ENCODE peak calls at places on chromosomes 11 and 22, in nine cellular contexts. One of them, this sample, is unnamed.

GRCh38 chr22:41994506-41994905 is 4.1 kb upstream of the WBP2NL start:
- DNase-seq in A549: no peak
- DNase-seq in omental fat pad: no peak
- DNase-seq in uterus: no peak
- DNase-seq in osteocyte: no peak
- DNase-seq in mucosa of descending colon: no peak
- DNase-seq in astrocyte of the spinal cord: no peak
- DNase-seq in heart right ventricle: no peak
- DNase-seq in HL-60: no peak
- DNase-seq in this sample: no peak

GRCh38 chr11:127052420-127052819 is 51.9 kb upstream of the KIRREL3 start:
- DNase-seq in uterus: no peak
- DNase-seq in astrocyte of the spinal cord: no peak
- DNase-seq in osteocyte: no peak
- DNase-seq in heart right ventricle: no peak
- DNase-seq in HL-60: no peak
- DNase-seq in mucosa of descending colon: no peak
- DNase-seq in A549: no peak
- DNase-seq in omental fat pad: no peak
- DNase-seq in this sample: no peak

GRCh38 chr22:30969532-30970355 is 679 bp downstream of the TUG1 start:
- DNase-seq in A549: peak
- DNase-seq in omental fat pad: no peak
- DNase-seq in heart right ventricle: no peak
- DNase-seq in uterus: no peak
- DNase-seq in astrocyte of the spinal cord: peak
- DNase-seq in mucosa of descending colon: peak
- DNase-seq in HL-60: peak
- DNase-seq in osteocyte: no peak
- DNase-seq in this sample: no peak

GRCh38 chr11:93849751-93850584 is 450 bp downstream of the VSTM5 start:
- DNase-seq in HL-60: no peak
- DNase-seq in omental fat pad: no peak
- DNase-seq in A549: no peak
- DNase-seq in osteocyte: peak
- DNase-seq in mucosa of descending colon: peak
- DNase-seq in astrocyte of the spinal cord: peak
- DNase-seq in uterus: peak
- DNase-seq in heart right ventricle: peak
- DNase-seq in this sample: no peak

GRCh38 chr11:9754041-9754471 is 90.2 kb downstream of the SWAP70 start:
- DNase-seq in heart right ventricle: no peak
- DNase-seq in mucosa of descending colon: no peak
- DNase-seq in HL-60: no peak
- DNase-seq in omental fat pad: no peak
- DNase-seq in osteocyte: no peak
- DNase-seq in uterus: no peak
- DNase-seq in astrocyte of the spinal cord: peak
- DNase-seq in A549: no peak
- DNase-seq in this sample: no peak

GRCh38 chr11:4672470-4672869 is 25.2 kb downstream of the OR51E2 start:
- DNase-seq in mucosa of descending colon: no peak
- DNase-seq in uterus: no peak
- DNase-seq in astrocyte of the spinal cord: no peak
- DNase-seq in heart right ventricle: no peak
- DNase-seq in A549: no peak
- DNase-seq in osteocyte: no peak
- DNase-seq in HL-60: no peak
- DNase-seq in omental fat pad: no peak
- DNase-seq in this sample: no peak

GRCh38 chr11:45412521-45412920 is 126.4 kb upstream of the SYT13 start:
- DNase-seq in osteocyte: no peak
- DNase-seq in mucosa of descending colon: no peak
- DNase-seq in heart right ventricle: no peak
- DNase-seq in astrocyte of the spinal cord: no peak
- DNase-seq in omental fat pad: no peak
- DNase-seq in HL-60: no peak
- DNase-seq in uterus: no peak
- DNase-seq in A549: no peak
- DNase-seq in this sample: no peak

GRCh38 chr22:18067548-18068341 is 10.0 kb upstream of the PEX26 start:
- DNase-seq in omental fat pad: no peak
- DNase-seq in uterus: no peak
- DNase-seq in astrocyte of the spinal cord: no peak
- DNase-seq in A549: no peak
- DNase-seq in mucosa of descending colon: no peak
- DNase-seq in osteocyte: no peak
- DNase-seq in HL-60: no peak
- DNase-seq in heart right ventricle: no peak
- DNase-seq in this sample: no peak

GRCh38 chr11:106714179-106714578 is 304.1 kb downstream of the GUCY1A2 start:
- DNase-seq in astrocyte of the spinal cord: peak
- DNase-seq in heart right ventricle: no peak
- DNase-seq in osteocyte: no peak
- DNase-seq in HL-60: no peak
- DNase-seq in uterus: no peak
- DNase-seq in omental fat pad: no peak
- DNase-seq in mucosa of descending colon: no peak
- DNase-seq in A549: no peak
- DNase-seq in this sample: no peak

GRCh38 chr11:44015624-44016007 is 32.2 kb upstream of the ACCSL start:
- DNase-seq in heart right ventricle: no peak
- DNase-seq in osteocyte: no peak
- DNase-seq in HL-60: no peak
- DNase-seq in mucosa of descending colon: no peak
- DNase-seq in A549: no peak
- DNase-seq in uterus: no peak
- DNase-seq in astrocyte of the spinal cord: no peak
- DNase-seq in omental fat pad: no peak
- DNase-seq in this sample: no peak

GRCh38 chr11:72840780-72841179 is 26.6 kb downstream of the ATG16L2 start:
- DNase-seq in astrocyte of the spinal cord: peak
- DNase-seq in A549: no peak
- DNase-seq in omental fat pad: no peak
- DNase-seq in mucosa of descending colon: no peak
- DNase-seq in HL-60: peak
- DNase-seq in heart right ventricle: no peak
- DNase-seq in osteocyte: no peak
- DNase-seq in uterus: no peak
- DNase-seq in this sample: no peak

GRCh38 chr11:82767123-82767522 is 33.5 kb upstream of the FAM181B start:
- DNase-seq in astrocyte of the spinal cord: no peak
- DNase-seq in A549: no peak
- DNase-seq in omental fat pad: no peak
- DNase-seq in mucosa of descending colon: no peak
- DNase-seq in HL-60: no peak
- DNase-seq in heart right ventricle: no peak
- DNase-seq in osteocyte: no peak
- DNase-seq in uterus: no peak
- DNase-seq in this sample: no peak

GRCh38 chr11:61869636-61870428 is 21.5 kb downstream of the FADS3 start:
- DNase-seq in uterus: no peak
- DNase-seq in HL-60: no peak
- DNase-seq in omental fat pad: no peak
- DNase-seq in heart right ventricle: no peak
- DNase-seq in A549: no peak
- DNase-seq in astrocyte of the spinal cord: no peak
- DNase-seq in osteocyte: peak
- DNase-seq in mucosa of descending colon: no peak
- DNase-seq in this sample: no peak

DNA sequence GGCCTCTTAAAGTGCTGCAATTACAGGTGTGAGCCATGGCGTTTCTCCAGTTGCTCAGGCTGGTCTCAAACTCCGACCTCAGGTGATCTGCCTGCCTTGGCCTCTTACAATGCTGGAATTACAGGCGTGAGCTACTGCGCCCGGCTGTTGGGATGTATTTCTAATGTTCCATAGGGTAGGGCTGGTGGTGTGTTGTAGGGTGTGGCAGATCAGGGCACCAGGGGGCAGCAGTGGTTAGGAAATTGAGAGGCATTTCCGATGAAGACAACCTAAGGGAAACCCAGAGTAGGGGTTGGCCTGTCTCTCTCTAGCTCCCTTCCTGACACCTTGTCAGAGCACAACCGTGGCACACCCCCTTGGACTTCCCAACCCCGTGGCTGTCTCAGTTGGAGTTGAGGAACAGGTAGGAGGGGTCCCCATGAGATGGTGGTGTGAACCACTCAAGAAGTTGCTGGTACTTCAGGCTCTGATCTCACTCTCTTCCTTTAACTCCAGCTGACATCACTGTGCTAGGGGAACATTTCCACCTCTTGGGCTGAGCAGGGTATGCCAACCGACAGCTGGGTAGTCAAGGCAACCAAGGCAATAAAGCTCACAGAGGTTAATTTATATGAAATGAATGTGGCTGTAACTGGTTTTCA is 32.9 kb downstream of the YWHAH start:
- DNase-seq in osteocyte: peak
- DNase-seq in HL-60: peak
- DNase-seq in mucosa of descending colon: peak
- DNase-seq in A549: peak
- DNase-seq in astrocyte of the spinal cord: peak
- DNase-seq in uterus: peak
- DNase-seq in omental fat pad: peak
- DNase-seq in heart right ventricle: peak
- DNase-seq in this sample: peak
- TF ChIP-seq CTCF in osteocyte: peak
- TF ChIP-seq CTCF in HL-60: peak
- TF ChIP-seq CTCF in mucosa of descending colon: peak
- TF ChIP-seq CTCF in A549: peak
- TF ChIP-seq CTCF in astrocyte of the spinal cord: peak
- TF ChIP-seq CTCF in uterus: peak
- TF ChIP-seq CTCF in omental fat pad: no peak
- TF ChIP-seq CTCF in heart right ventricle: peak
- TF ChIP-seq CTCF in this sample: peak

GRCh38 chr11:47235163-47235562 is 13.5 kb downstream of the ACP2 start:
- DNase-seq in uterus: no peak
- DNase-seq in heart right ventricle: no peak
- DNase-seq in omental fat pad: no peak
- DNase-seq in mucosa of descending colon: no peak
- DNase-seq in astrocyte of the spinal cord: no peak
- DNase-seq in A549: no peak
- DNase-seq in osteocyte: no peak
- DNase-seq in HL-60: no peak
- DNase-seq in this sample: no peak

GRCh38 chr11:47233051-47233450 is 15.6 kb downstream of the ACP2 start:
- DNase-seq in omental fat pad: no peak
- DNase-seq in astrocyte of the spinal cord: no peak
- DNase-seq in osteocyte: no peak
- DNase-seq in A549: no peak
- DNase-seq in heart right ventricle: no peak
- DNase-seq in mucosa of descending colon: no peak
- DNase-seq in HL-60: no peak
- DNase-seq in uterus: no peak
- DNase-seq in this sample: no peak

GRCh38 chr11:47236482-47236881 is 12.1 kb downstream of the ACP2 start:
- DNase-seq in omental fat pad: no peak
- DNase-seq in osteocyte: no peak
- DNase-seq in heart right ventricle: no peak
- DNase-seq in A549: no peak
- DNase-seq in mucosa of descending colon: no peak
- DNase-seq in uterus: no peak
- DNase-seq in HL-60: no peak
- DNase-seq in astrocyte of the spinal cord: peak
- DNase-seq in this sample: no peak

GRCh38 chr11:47234669-47235075 is 13.9 kb downstream of the ACP2 start:
- DNase-seq in A549: no peak
- DNase-seq in astrocyte of the spinal cord: peak
- DNase-seq in uterus: no peak
- DNase-seq in mucosa of descending colon: no peak
- DNase-seq in HL-60: no peak
- DNase-seq in omental fat pad: no peak
- DNase-seq in heart right ventricle: no peak
- DNase-seq in osteocyte: no peak
- DNase-seq in this sample: no peak

GRCh38 chr11:47233989-47234668 is 14.5 kb downstream of the ACP2 start:
- DNase-seq in A549: peak
- DNase-seq in HL-60: peak
- DNase-seq in heart right ventricle: peak
- DNase-seq in omental fat pad: no peak
- DNase-seq in astrocyte of the spinal cord: peak
- DNase-seq in uterus: peak
- DNase-seq in osteocyte: no peak
- DNase-seq in mucosa of descending colon: no peak
- DNase-seq in this sample: no peak
- TF ChIP-seq CTCF in A549: peak
- TF ChIP-seq CTCF in HL-60: no peak
- TF ChIP-seq CTCF in heart right ventricle: no peak
- TF ChIP-seq CTCF in omental fat pad: no peak
- TF ChIP-seq CTCF in astrocyte of the spinal cord: peak
- TF ChIP-seq CTCF in uterus: peak
- TF ChIP-seq CTCF in osteocyte: peak
- TF ChIP-seq CTCF in mucosa of descending colon: no peak
- TF ChIP-seq CTCF in this sample: no peak

GRCh38 chr11:116374085-116374484 is 398.7 kb downstream of the BUD13 start:
- DNase-seq in astrocyte of the spinal cord: no peak
- DNase-seq in osteocyte: no peak
- DNase-seq in heart right ventricle: no peak
- DNase-seq in HL-60: no peak
- DNase-seq in omental fat pad: no peak
- DNase-seq in A549: no peak
- DNase-seq in mucosa of descending colon: no peak
- DNase-seq in uterus: no peak
- DNase-seq in this sample: no peak

GRCh38 chr11:116373545-116373944 is 399.2 kb downstream of the BUD13 start:
- DNase-seq in mucosa of descending colon: no peak
- DNase-seq in heart right ventricle: no peak
- DNase-seq in osteocyte: no peak
- DNase-seq in A549: no peak
- DNase-seq in uterus: no peak
- DNase-seq in HL-60: no peak
- DNase-seq in omental fat pad: no peak
- DNase-seq in astrocyte of the spinal cord: peak
- DNase-seq in this sample: no peak

GRCh38 chr11:116376054-116376453 is 396.7 kb downstream of the BUD13 start:
- DNase-seq in mucosa of descending colon: no peak
- DNase-seq in astrocyte of the spinal cord: no peak
- DNase-seq in osteocyte: no peak
- DNase-seq in HL-60: no peak
- DNase-seq in heart right ventricle: no peak
- DNase-seq in A549: no peak
- DNase-seq in omental fat pad: no peak
- DNase-seq in uterus: no peak
- DNase-seq in this sample: no peak

GRCh38 chr11:116376547-116376946 is 396.2 kb downstream of the BUD13 start:
- DNase-seq in A549: no peak
- DNase-seq in uterus: no peak
- DNase-seq in heart right ventricle: no peak
- DNase-seq in osteocyte: no peak
- DNase-seq in mucosa of descending colon: no peak
- DNase-seq in astrocyte of the spinal cord: no peak
- DNase-seq in HL-60: no peak
- DNase-seq in omental fat pad: no peak
- DNase-seq in this sample: no peak

GRCh38 chr11:116375221-116375620 is 397.6 kb downstream of the BUD13 start:
- DNase-seq in uterus: no peak
- DNase-seq in HL-60: no peak
- DNase-seq in astrocyte of the spinal cord: no peak
- DNase-seq in omental fat pad: no peak
- DNase-seq in osteocyte: no peak
- DNase-seq in heart right ventricle: no peak
- DNase-seq in A549: no peak
- DNase-seq in mucosa of descending colon: no peak
- DNase-seq in this sample: no peak
- TF ChIP-seq CTCF in uterus: no peak
- TF ChIP-seq CTCF in HL-60: no peak
- TF ChIP-seq CTCF in astrocyte of the spinal cord: no peak
- TF ChIP-seq CTCF in omental fat pad: no peak
- TF ChIP-seq CTCF in osteocyte: no peak
- TF ChIP-seq CTCF in heart right ventricle: no peak
- TF ChIP-seq CTCF in A549: no peak
- TF ChIP-seq CTCF in mucosa of descending colon: no peak
- TF ChIP-seq CTCF in this sample: no peak

GRCh38 chr22:40898850-40899357 is 37.0 kb upstream of the DNAJB7 start:
- DNase-seq in heart right ventricle: no peak
- DNase-seq in osteocyte: no peak
- DNase-seq in mucosa of descending colon: peak
- DNase-seq in A549: peak
- DNase-seq in astrocyte of the spinal cord: peak
- DNase-seq in omental fat pad: no peak
- DNase-seq in HL-60: peak
- DNase-seq in uterus: no peak
- DNase-seq in this sample: no peak
- TF ChIP-seq CTCF in heart right ventricle: no peak
- TF ChIP-seq CTCF in osteocyte: peak
- TF ChIP-seq CTCF in mucosa of descending colon: no peak
- TF ChIP-seq CTCF in A549: peak
- TF ChIP-seq CTCF in astrocyte of the spinal cord: peak
- TF ChIP-seq CTCF in omental fat pad: no peak
- TF ChIP-seq CTCF in HL-60: no peak
- TF ChIP-seq CTCF in uterus: peak
- TF ChIP-seq CTCF in this sample: no peak

This sample was measured in mesothelial cell of epicardium.